ENCODE peak calls at places on chromosome 18, in eight cellular contexts. J, M, E, C, Y, Q, F and W are unnamed samples. For H3K4me1 and H3K27me3, the result is how much of the 10 kb centered on the place peaks cover.

GRCh38 chr18:37272841-37273240 is 292.8 kb downstream of the CELF4 start:
- DNase-seq in Y (no peak), F (no peak), C (no peak), M (no peak), J (no peak), Q (no peak), E (no peak), W (no peak)

GRCh38 chr18:73384246-73384645 is 516.5 kb upstream of the NETO1 start:
- DNase-seq in C (no peak), M (no peak), J (no peak), Q (no peak), Y (no peak), E (no peak), F (no peak), W (no peak)

GRCh38 chr18:22604390-22604985 is 186.8 kb upstream of the CTAGE1 start:
- DNase-seq in Y (peak), E (peak), Q (no peak), F (peak), J (no peak), M (no peak), C (peak), W (peak)

GRCh38 chr18:7616661-7617060 is 49.5 kb downstream of the PTPRM start:
- DNase-seq in F (peak), Y (peak), Q (no peak), E (peak), J (no peak), M (no peak), C (no peak), W (no peak)

GRCh38 chr18:56593906-56594305 is 44.5 kb downstream of the TXNL1 start:
- DNase-seq in F (no peak), Y (no peak), Q (no peak), C (no peak), J (no peak), M (no peak), E (peak), W (no peak)

GRCh38 chr18:37838086-37838485 is 272.5 kb upstream of the CELF4 start:
- DNase-seq in Y (no peak), Q (no peak), J (no peak), M (no peak), C (no peak), E (no peak), F (no peak), W (no peak)

GRCh38 chr18:28087173-28087563 is 89.8 kb downstream of the CDH2 start:
- DNase-seq in M (no peak), Q (no peak), C (peak), J (no peak), F (peak), E (peak), Y (peak), W (no peak)

GRCh38 chr18:68085251-68085650 is 568.7 kb upstream of the DSEL start:
- DNase-seq in E (no peak), M (no peak), F (no peak), Y (no peak), C (no peak), J (no peak), Q (no peak), W (no peak)

GRCh38 chr18:22230403-22231042 is 61.1 kb downstream of the GATA6 start:
- DNase-seq in M (no peak), E (peak), F (no peak), Q (no peak), J (no peak), C (peak), Y (no peak), W (no peak)

GRCh38 chr18:75205760-75206109 is 3.2 kb downstream of the PTGR3 start:
- DNase-seq in F (no peak), E (no peak), C (no peak), M (no peak), Q (no peak), Y (no peak), J (no peak), W (no peak)

GRCh38 chr18:32271649-32272324 is 81.9 kb downstream of the MEP1B start:
- DNase-seq in C (peak), J (peak), Y (no peak), M (no peak), E (peak), F (peak), Q (peak), W (peak)

GRCh38 chr18:46226461-46226860 is 122.3 kb downstream of the HAUS1 start:
- DNase-seq in Q (no peak), M (no peak), F (no peak), Y (no peak), J (no peak), C (no peak), E (peak), W (no peak)

GRCh38 chr18:907880-908512 is 3.3 kb downstream of the ADCYAP1 start:
- DNase-seq in J (no peak), M (no peak), C (no peak), F (no peak), Y (no peak), Q (no peak), E (no peak), W (peak)

GRCh38 chr18:70907673-70908072 is 618.8 kb downstream of the SOCS6 start:
- DNase-seq in E (peak), Y (no peak), J (peak), Q (peak), C (no peak), F (no peak), M (no peak), W (no peak)

DNA sequence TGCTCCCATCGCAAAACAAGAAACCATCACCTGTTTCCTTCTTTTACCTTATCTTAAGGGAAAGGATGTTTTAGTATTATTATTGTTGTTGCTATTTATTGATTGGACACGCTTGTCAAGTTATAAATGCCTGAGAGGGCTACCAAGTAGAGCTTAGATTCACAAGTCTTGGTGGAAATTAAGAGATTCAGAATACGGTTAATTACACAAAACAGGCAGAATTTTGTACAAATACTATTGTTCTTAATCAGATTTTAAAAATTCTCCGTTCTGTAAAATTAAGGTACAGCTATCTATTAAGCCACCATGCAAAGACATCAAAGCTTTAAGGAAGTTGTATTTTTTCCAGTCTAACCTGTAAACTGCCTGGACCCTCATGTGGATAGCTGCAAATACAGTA is 1.1 kb upstream of the ZNF521 start:
- DNase-seq in Q (no peak), Y (no peak), J (no peak), M (no peak), E (no peak), F (no peak), C (no peak), W (no peak)
- H3K4me1 ChIP-seq in Q (under half), Y (under half), J (under half), M (under half), E (under half), F (under half), C (under half), W (under half)

GRCh38 chr18:58347135-58347534 is 281.8 kb downstream of the ALPK2 start:
- DNase-seq in Y (no peak), Q (no peak), C (no peak), M (no peak), E (no peak), F (no peak), J (no peak), W (no peak)

GRCh38 chr18:58345064-58345463 is 283.8 kb downstream of the ALPK2 start:
- DNase-seq in Q (no peak), Y (no peak), J (no peak), C (no peak), F (no peak), M (no peak), E (no peak), W (no peak)

GRCh38 chr18:58341913-58342312 is 287.0 kb downstream of the ALPK2 start:
- DNase-seq in Y (no peak), M (no peak), E (no peak), Q (no peak), F (no peak), J (no peak), C (no peak), W (no peak)

GRCh38 chr18:58345875-58346274 is 283.0 kb downstream of the ALPK2 start:
- DNase-seq in J (no peak), Y (no peak), F (no peak), C (no peak), E (no peak), Q (no peak), M (no peak), W (no peak)

DNA sequence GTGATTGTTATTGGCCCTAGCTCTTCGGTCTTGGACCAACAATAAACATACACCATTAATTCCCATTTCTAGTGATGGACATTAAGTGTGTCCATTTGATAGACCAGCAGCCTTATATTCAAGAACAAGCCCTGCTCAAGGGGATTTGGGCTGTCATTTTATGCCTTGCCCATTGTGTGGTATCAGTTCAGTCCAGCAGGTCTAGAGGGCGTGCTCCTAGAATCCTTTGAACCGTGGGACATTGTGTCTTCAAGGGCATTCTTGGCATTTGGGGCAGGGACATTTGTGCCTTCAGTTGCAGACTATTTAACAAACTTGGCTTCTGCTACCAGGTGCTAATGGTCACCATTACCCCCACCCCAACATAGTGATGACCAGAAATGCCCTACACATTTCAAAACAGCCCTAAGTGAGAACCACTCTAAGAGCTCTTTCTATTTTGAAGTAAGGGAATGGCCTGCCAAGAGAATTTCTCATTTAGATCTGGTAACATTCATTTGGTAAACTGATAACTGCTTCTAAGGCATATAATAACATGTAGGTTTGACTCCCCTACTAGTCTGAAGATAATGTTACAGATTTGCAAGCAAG is 284.7 kb downstream of the ALPK2 start:
- DNase-seq in Q (no peak), M (no peak), J (no peak), E (no peak), F (no peak), C (no peak), Y (no peak), W (no peak)
- H3K27ac ChIP-seq in Q (no peak), M (peak), J (no peak), E (no peak), F (no peak), C (no peak), Y (peak), W (no peak)

GRCh38 chr18:41966943-41967342 is 11.9 kb downstream of the PIK3C3 start:
- DNase-seq in Q (no peak), E (peak), Y (no peak), J (no peak), M (no peak), C (peak), F (no peak), W (no peak)
- H3K27me3 ChIP-seq in Q (under half), E (under half), Y (under half), J (under half), M (under half), C (under half), F (under half), W (under half)

GRCh38 chr18:48843596-48843995 is 107.2 kb downstream of the SMAD7 start:
- DNase-seq in F (no peak), J (no peak), E (no peak), C (no peak), M (no peak), Q (no peak), Y (no peak), W (no peak)
- H3K4me1 ChIP-seq in F (under half), J (under half), E (under half), C (half or more), M (under half), Q (under half), Y (under half), W (under half)

DNA sequence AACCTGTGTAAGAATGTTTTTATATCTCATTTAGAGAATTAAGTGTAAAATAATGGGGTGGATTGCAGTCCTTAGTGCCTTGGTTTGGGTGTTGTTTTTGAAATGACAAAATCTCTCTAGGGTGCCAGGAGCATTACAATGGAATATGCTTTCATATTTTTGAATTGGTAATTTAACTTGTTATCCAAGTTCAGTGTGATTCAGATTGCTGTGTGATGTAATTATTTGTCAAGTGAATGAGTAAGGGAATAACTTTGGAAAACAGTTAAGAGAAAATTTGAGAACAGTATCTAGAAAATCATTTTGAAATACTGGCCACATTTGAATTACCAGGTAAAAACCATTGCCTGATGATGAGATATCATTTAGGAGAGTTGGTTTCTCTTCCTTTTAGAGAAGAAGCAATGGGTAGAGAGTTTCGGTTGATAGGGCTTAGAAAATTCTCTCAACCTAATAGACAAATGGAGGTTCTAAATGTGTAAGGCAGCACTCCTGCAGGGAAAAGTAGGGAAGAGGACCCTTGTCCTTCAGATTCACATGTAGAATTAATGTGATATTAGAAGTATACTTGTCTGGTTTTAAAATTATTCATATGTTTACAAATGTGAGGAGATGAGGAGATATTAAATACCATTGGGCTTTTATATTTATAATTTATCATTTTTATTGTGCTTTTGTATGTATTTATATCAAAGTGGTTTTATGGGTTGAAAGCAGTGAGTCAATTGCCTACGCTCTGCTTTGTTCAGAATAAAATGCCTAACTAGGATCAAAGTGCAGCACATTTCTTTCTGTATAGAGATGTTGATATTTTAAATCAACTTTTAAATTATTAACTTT is 124.8 kb downstream of the PHLPP1 start:
- DNase-seq in M (no peak), Q (no peak), J (peak), Y (no peak), F (no peak), E (no peak), C (no peak), W (no peak)
- H3K27ac ChIP-seq in M (no peak), Q (peak), J (no peak), Y (no peak), F (peak), E (no peak), C (no peak), W (no peak)

GRCh38 chr18:25348361-25349130 is 3.4 kb downstream of the ZNF521 start:
- DNase-seq in Q (no peak), J (no peak), C (no peak), E (no peak), F (no peak), M (no peak), Y (no peak), W (no peak)

GRCh38 chr18:25350561-25351201 is 1.3 kb downstream of the ZNF521 start:
- DNase-seq in Q (no peak), J (peak), F (no peak), E (peak), C (peak), M (peak), Y (peak), W (no peak)

GRCh38 chr18:25351280-25351772 is 640 bp downstream of the ZNF521 start:
- DNase-seq in F (no peak), E (no peak), M (no peak), Q (no peak), C (peak), J (peak), Y (no peak), W (no peak)

GRCh38 chr18:25349131-25349925 is 2.6 kb downstream of the ZNF521 start:
- DNase-seq in Q (no peak), C (peak), J (peak), Y (peak), M (no peak), F (no peak), E (peak), W (peak)

DNA sequence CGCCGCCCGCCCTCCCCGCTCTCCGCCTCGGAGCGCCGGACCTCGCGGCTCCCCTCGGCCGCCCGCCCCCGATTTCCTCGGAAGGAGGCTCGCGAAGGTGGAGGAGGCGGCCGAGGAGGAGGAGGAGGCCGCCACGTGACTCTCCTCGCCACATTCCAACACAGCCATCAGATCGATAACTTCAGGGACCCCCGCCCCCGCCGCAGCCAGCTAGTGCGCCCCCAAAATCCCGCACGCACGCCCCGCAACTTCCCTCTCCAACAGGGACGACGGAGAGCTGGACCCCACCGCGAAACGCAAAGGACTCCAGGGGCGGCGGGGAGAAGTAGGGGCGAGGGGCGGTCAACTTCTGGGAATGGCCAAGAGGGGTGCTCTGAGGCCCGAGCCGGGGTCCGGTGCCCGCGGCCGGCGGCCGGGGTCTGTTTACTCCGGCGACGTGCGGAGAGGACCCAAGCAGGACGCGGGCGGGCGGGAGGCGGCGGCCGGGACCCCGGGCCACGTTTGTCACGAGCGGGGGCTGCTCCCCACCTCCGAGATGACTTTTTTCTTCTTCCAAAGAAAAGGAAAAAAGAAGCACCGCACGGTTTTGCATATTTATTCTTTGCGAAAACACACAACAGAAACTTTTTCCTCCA is 1.9 kb downstream of the ZNF521 start:
- DNase-seq in Q (no peak), E (peak), F (no peak), Y (peak), C (peak), J (peak), M (no peak), W (peak)
- H3K27me3 ChIP-seq in Q (under half), E (under half), F (under half), Y (under half), C (under half), J (under half), M (under half), W (under half)

DNA sequence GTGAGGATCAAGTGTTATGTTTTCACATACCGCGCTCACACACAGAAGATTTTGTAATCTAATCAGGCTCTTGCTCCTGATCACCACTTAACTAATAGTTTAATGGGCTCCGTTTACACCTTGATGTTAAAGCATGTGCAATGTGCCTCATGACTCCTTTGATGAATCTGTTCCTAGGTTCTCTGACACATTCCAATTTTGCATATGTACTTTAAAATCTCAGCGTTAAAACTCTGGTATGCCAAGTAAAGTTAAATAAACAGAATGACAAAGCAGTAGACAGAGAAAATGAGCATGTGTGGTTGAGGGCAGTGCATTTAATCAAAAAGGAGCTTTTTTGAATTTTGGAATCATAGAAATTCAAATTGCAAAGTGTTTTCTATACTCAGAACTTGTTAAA is 96.4 kb downstream of the TCF4 start:
- DNase-seq in E (no peak), M (no peak), C (no peak), J (no peak), Y (no peak), F (no peak), Q (no peak), W (no peak)
- H3K4me1 ChIP-seq in E (under half), M (under half), C (under half), J (under half), Y (under half), F (under half), Q (under half), W (under half)

GRCh38 chr18:79621501-79621900 is 58.1 kb upstream of the CTDP1 start:
- DNase-seq in E (no peak), Y (peak), F (no peak), M (no peak), Q (no peak), J (no peak), C (no peak), W (peak)
- H3K27ac ChIP-seq in E (no peak), Y (no peak), F (no peak), M (no peak), Q (no peak), J (no peak), C (no peak), W (no peak)

DNA sequence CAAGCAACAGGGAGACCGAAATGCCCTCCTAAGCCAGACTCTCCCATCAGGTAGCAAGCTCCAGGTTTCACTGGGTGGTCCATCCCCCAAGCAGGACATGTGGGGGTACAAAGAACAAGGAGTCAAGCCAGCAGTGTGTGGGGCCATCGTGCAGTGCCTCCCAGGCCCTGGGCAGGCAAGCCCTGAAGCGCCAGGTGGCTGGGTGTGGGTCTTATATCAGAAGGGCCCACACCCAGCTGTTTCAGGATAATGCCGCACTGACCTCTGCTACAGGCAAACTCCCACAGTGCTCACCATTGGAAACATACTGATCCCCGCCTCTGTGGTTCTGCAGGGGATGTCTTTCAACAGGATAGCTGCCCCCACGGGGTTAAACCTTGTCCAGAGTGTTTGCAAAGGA is 174.2 kb upstream of the SMAD2 start:
- DNase-seq in C (no peak), E (no peak), Q (no peak), F (no peak), M (no peak), Y (no peak), J (no peak), W (no peak)
- H3K27me3 ChIP-seq in C (under half), E (under half), Q (under half), F (under half), M (under half), Y (under half), J (under half), W (under half)

DNA sequence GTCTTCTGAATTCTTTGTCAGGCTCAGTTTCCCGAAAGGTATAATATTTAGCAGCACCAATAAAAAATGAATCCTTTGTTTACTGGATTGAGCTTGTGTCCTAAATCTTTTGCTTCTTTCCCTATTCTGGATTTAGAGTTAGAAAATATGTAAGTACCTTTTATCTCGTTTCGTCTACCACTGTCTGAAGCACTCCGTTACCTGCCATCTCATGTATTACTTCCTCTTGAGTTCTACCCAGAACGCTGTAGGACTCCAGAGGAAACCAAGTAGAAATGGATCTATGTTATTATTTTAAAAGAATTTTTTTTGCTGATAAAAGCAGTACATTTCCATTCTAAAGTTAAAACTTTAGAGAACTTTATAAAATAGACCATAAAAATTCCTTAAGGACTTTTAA is 13.5 kb downstream of the ANKRD12 start:
- DNase-seq in E (no peak), Y (no peak), C (no peak), M (no peak), J (no peak), Q (no peak), F (no peak), W (no peak)
- H3K4me1 ChIP-seq in E (under half), Y (under half), C (half or more), M (half or more), J (half or more), Q (under half), F (half or more), W (under half)